ENCODE peak calls at places on chromosomes 2 and 18, in six cellular contexts. U is SK-N-SH, Z is hepatocyte, K is H9, G is DND-41, J is GM23248. C is an unnamed sample.

GRCh38 chr18:49814147-49814499 is 790 bp upstream of the ACAA2 start:
- DNase-seq in U (peak; percentile 78), Z (peak; percentile 81), K (peak; percentile 71), G (no peak), J (peak; percentile 85), C (no peak)

GRCh38 chr2:65453916-65454315 is 21.5 kb upstream of the SPRED2 start:
- DNase-seq in J (peak; percentile 59), Z (no peak), K (no peak), U (no peak), G (no peak), C (no peak)

GRCh38 chr2:100978582-100979051 is 23.5 kb upstream of the RPL31 start:
- DNase-seq in G (no peak), U (no peak), K (no peak), Z (no peak), J (no peak), C (no peak)

GRCh38 chr2:101679801-101680487 is 17.6 kb upstream of the MAP4K4 start:
- DNase-seq in K (no peak), Z (no peak), J (no peak), G (no peak), U (no peak), C (no peak)

GRCh38 chr2:125167152-125167551 is 1142.1 kb downstream of the CNTNAP5 start:
- DNase-seq in J (peak; percentile 5), U (no peak), G (no peak), Z (no peak), K (no peak), C (no peak)

GRCh38 chr2:158305501-158305900 is 151.1 kb downstream of the CCDC148 start:
- DNase-seq in K (no peak), Z (no peak), U (no peak), J (no peak), G (no peak), C (no peak)

GRCh38 chr18:11872479-11873136 is 21.4 kb downstream of the CHMP1B start:
- DNase-seq in K (no peak), Z (peak; percentile 56), U (no peak), J (peak; percentile 40), G (no peak), C (peak; percentile 60)

GRCh38 chr2:241981076-241981700 is 111.7 kb downstream of the RTP5 start:
- DNase-seq in U (no peak), G (no peak), J (no peak), K (peak; percentile 20), Z (no peak), C (no peak)

GRCh38 chr18:715626-716025 is 3.2 kb upstream of the ENOSF1 start:
- DNase-seq in U (no peak), Z (no peak), K (no peak), G (no peak), J (peak; percentile 86), C (no peak)

GRCh38 chr2:63078852-63079606 is 28.4 kb downstream of the OTX1 start:
- DNase-seq in G (peak; percentile 42), K (peak; percentile 61), J (peak; percentile 10), U (peak; percentile 10), Z (no peak), C (peak; percentile 90)

GRCh38 chr18:63140997-63141776 is 178.4 kb downstream of the BCL2 start:
- DNase-seq in J (no peak), Z (no peak), G (no peak), U (no peak), K (no peak), C (peak; percentile 73)

GRCh38 chr2:240451791-240452470 is 16.5 kb downstream of the GPC1 start:
- DNase-seq in J (no peak), G (no peak), K (no peak), U (no peak), Z (no peak), C (no peak)

GRCh38 chr2:9660154-9660553 is 29.4 kb upstream of the YWHAQ start:
- DNase-seq in J (no peak), G (no peak), Z (no peak), U (no peak), K (no peak), C (no peak)

DNA sequence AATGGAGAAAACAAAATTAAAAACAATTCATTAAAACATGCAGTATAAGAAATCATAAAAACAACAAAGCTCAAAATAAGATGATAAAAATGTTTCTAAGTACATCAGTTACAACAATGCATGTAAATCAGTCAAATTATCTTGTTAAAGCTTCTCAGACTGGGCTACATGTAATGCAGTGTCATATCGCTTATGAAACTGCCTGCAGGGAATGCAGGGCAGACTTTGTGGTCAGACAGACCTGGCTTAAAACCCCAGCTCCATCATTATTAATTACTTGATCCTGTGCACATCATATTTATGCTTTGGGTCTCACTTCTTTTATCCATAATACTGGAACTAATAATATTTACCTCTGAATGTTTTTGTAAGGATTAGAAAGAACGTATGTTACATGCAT is 74.6 kb downstream of the PID1 start:
- DNase-seq in U (peak; percentile 6), Z (no peak), K (no peak), G (no peak), J (no peak), C (no peak)
- H3K9me3 ChIP-seq in U (no peaks in the 10 kb centered on the region), Z (no peaks in the 10 kb centered on the region), K (no peaks in the 10 kb centered on the region), G (no peaks in the 10 kb centered on the region), J (no peaks in the 10 kb centered on the region), C (no peaks in the 10 kb centered on the region)

GRCh38 chr2:69835666-69836065 is 6.2 kb downstream of the GMCL1 start:
- DNase-seq in U (no peak), J (no peak), G (no peak), Z (no peak), K (no peak), C (no peak)

GRCh38 chr2:69831354-69831905 is 2.0 kb downstream of the GMCL1 start:
- DNase-seq in K (no peak), G (no peak), U (no peak), Z (no peak), J (no peak), C (no peak)

GRCh38 chr2:69830045-69830905 is 815 bp downstream of the GMCL1 start:
- DNase-seq in U (peak; percentile 39), Z (peak; percentile 60), G (peak; percentile 65), K (peak; percentile 36), J (peak; percentile 59), C (peak; percentile 76)

GRCh38 chr2:69836316-69836715 is 6.9 kb downstream of the GMCL1 start:
- DNase-seq in Z (no peak), K (no peak), J (no peak), G (no peak), U (no peak), C (no peak)

DNA sequence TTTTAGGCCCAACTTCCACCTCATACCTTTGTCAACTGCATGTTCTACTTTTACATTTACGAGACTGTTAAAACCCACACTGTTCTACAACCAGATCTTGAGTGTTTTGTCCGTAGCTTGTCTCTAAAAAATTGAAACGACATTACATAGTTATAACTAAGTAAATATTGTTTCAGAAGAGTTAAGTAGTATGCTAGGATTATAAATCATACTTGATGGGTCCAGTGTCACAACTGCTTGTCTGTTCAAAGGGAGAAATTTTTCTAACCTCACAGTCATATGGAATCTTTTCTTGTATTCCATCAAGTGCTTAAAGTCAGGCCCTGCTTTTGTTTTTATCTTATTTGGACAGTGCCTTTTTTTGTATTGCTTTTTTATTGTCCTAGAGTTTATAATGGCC is 4.3 kb downstream of the GMCL1 start:
- DNase-seq in U (no peak), Z (no peak), J (no peak), G (no peak), K (no peak), C (no peak)
- H3K79me2 ChIP-seq in U (peaks cover 71% of the 10 kb centered on the region), Z (peaks cover 75% of the 10 kb centered on the region), J (peaks cover 86% of the 10 kb centered on the region), G (peaks cover 92% of the 10 kb centered on the region), K (peaks cover 12% of the 10 kb centered on the region), C (peaks cover 93% of the 10 kb centered on the region)

DNA sequence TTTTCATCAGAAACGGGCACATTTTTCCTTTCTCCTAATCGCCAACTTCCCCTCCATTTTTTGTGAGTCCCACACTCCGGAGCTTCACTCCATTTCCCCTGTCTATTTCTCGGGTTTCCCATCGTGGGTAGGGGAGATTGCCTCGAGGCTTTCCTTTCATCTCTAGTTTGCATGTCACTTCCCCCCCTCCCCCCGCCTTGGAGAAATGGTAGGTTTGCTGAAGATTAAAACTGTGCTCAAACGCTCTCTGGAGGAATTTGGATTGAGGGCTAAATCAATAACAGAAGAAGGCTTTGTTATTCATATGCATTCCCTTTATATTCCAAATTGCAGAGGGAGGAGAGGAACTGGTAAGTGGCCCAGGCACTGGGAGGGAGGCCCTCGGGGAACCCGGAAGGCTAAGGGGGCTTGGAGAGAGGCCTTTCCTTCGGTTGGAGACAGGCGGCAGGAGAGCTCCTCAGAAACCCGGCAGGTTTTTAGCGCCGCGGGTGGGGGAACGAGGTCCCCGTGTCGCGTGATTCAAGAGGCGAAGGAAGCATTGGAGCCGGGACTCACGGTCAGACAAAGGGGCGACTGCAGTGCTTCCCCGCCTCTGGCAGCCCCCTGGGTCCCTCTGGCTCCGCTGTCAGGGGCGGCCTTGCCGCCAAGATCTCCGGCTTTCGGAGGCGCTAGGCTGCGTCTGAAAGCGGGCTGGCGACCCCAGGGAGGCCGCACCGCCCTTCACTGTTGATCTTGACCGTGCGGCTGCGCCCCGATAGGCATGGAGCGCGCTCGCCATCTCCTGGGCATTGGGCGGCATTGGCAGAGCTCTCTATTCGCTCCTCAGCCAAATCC is 2.4 kb upstream of the HOXD12 start:
- DNase-seq in U (peak; percentile 92), G (peak; percentile 86), K (peak; percentile 94), J (peak; percentile 95), Z (peak; percentile 89), C (peak; percentile 91)
- H3K9me3 ChIP-seq in U (no peaks in the 10 kb centered on the region), G (no peaks in the 10 kb centered on the region), K (no peaks in the 10 kb centered on the region), J (no peaks in the 10 kb centered on the region), Z (no peaks in the 10 kb centered on the region), C (no peaks in the 10 kb centered on the region)

GRCh38 chr2:1860931-1861330 is 116.6 kb upstream of the PXDN start:
- DNase-seq in G (no peak), J (no peak), U (no peak), Z (no peak), K (no peak), C (no peak)
- H3K79me2 ChIP-seq in G (no peaks in the 10 kb centered on the region), J (no peaks in the 10 kb centered on the region), U (no peaks in the 10 kb centered on the region), Z (no peaks in the 10 kb centered on the region), K (no peaks in the 10 kb centered on the region), C (no peaks in the 10 kb centered on the region)

GRCh38 chr2:105989070-105989469 is 205.0 kb downstream of the UXS1 start:
- DNase-seq in G (no peak), K (no peak), J (no peak), U (no peak), Z (no peak), C (no peak)

DNA sequence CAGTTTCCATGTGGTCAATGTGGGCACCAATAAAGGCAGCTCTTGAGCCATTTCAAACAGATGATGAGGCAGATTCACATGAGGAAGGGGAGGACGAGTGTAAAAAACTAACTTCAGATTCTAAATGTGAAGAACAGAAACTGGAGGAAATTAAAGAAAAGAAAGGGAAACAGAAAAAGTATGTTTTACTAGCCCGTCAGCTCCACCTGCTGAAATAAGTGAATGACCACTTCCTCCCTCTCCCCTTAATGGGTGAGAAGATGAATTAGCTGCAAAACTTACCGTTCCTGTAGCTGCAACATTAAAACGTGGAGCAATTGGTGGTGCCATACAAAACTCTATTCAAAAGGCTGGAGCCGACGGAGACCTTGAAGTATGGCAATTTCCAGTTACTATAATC is 203.5 kb downstream of the UXS1 start:
- DNase-seq in K (no peak), J (no peak), G (no peak), U (no peak), Z (no peak), C (no peak)
- H3K9me3 ChIP-seq in K (peaks cover 41% of the 10 kb centered on the region), J (no peaks in the 10 kb centered on the region), G (peaks cover 56% of the 10 kb centered on the region), U (no peaks in the 10 kb centered on the region), Z (peaks cover 12% of the 10 kb centered on the region), C (peaks cover 12% of the 10 kb centered on the region)

DNA sequence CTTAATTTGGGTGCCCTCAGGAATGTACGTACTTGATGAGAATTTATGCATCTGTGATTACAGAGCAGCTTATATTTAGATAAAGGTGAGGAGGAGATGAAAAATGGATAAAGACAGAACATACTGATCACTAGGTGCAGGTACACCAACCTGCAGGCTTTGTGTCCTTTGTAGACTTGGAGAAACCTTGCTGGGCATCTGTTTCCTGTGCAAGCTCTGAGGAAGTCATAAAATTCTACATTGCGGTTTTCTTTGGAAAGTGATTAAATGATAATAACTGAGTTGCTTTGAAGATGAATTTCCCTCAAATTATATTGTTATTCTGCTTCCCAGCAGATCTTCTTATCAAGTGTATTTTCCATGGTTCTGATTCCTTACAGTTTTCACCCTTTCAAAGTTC is 7.7 kb downstream of the RAB27B start:
- DNase-seq in K (no peak), G (peak; percentile 7), Z (no peak), U (no peak), J (no peak), C (no peak)
- H3K79me2 ChIP-seq in K (no peaks in the 10 kb centered on the region), G (no peaks in the 10 kb centered on the region), Z (no peaks in the 10 kb centered on the region), U (no peaks in the 10 kb centered on the region), J (no peaks in the 10 kb centered on the region), C (no peaks in the 10 kb centered on the region)

C was measured in Karpas-422.